ENCODE peak calls at places on chromosomes 13 and 19, in seven cellular contexts. One of them, this sample, is unnamed.

GRCh38 chr19:33686687-33687541 is 65.2 kb downstream of the CHST8 start:
- DNase-seq in cardiac fibroblast: no peak
- DNase-seq in fibroblast of villous mesenchyme: no peak
- DNase-seq in AG09309: no peak
- DNase-seq in HFF-Myc: no peak
- DNase-seq in upper lobe of right lung: peak
- DNase-seq in fibroblast of pulmonary artery: no peak
- DNase-seq in this sample: no peak

GRCh38 chr19:33292595-33293254 is 9.6 kb downstream of the CEBPA start:
- DNase-seq in HFF-Myc: no peak
- DNase-seq in AG09309: no peak
- DNase-seq in upper lobe of right lung: peak
- DNase-seq in cardiac fibroblast: no peak
- DNase-seq in fibroblast of villous mesenchyme: peak
- DNase-seq in fibroblast of pulmonary artery: no peak
- DNase-seq in this sample: no peak

GRCh38 chr13:45119469-45119989 is 781 bp upstream of the GTF2F2 start:
- DNase-seq in fibroblast of pulmonary artery: peak
- DNase-seq in AG09309: no peak
- DNase-seq in fibroblast of villous mesenchyme: peak
- DNase-seq in cardiac fibroblast: peak
- DNase-seq in HFF-Myc: no peak
- DNase-seq in upper lobe of right lung: no peak
- DNase-seq in this sample: no peak

GRCh38 chr19:33175886-33176669 is 18.1 kb upstream of the LRP3 start:
- DNase-seq in fibroblast of pulmonary artery: peak
- DNase-seq in HFF-Myc: no peak
- DNase-seq in fibroblast of villous mesenchyme: peak
- DNase-seq in upper lobe of right lung: no peak
- DNase-seq in AG09309: no peak
- DNase-seq in cardiac fibroblast: no peak
- DNase-seq in this sample: no peak

GRCh38 chr19:40443930-40444180 is 280 bp downstream of the SERTAD3 start:
- DNase-seq in fibroblast of pulmonary artery: peak
- DNase-seq in upper lobe of right lung: no peak
- DNase-seq in HFF-Myc: no peak
- DNase-seq in AG09309: no peak
- DNase-seq in fibroblast of villous mesenchyme: peak
- DNase-seq in cardiac fibroblast: peak
- DNase-seq in this sample: no peak

GRCh38 chr13:114166381-114167131 is 12.5 kb upstream of the CFAP97D2 start:
- DNase-seq in AG09309: no peak
- DNase-seq in fibroblast of pulmonary artery: no peak
- DNase-seq in HFF-Myc: no peak
- DNase-seq in cardiac fibroblast: no peak
- DNase-seq in upper lobe of right lung: no peak
- DNase-seq in fibroblast of villous mesenchyme: no peak
- DNase-seq in this sample: no peak

GRCh38 chr13:46405457-46405856 is 18.4 kb upstream of the RUBCNL start:
- DNase-seq in upper lobe of right lung: no peak
- DNase-seq in AG09309: no peak
- DNase-seq in fibroblast of villous mesenchyme: no peak
- DNase-seq in cardiac fibroblast: no peak
- DNase-seq in HFF-Myc: no peak
- DNase-seq in fibroblast of pulmonary artery: no peak
- DNase-seq in this sample: no peak

GRCh38 chr19:51031880-51032225 is 2.9 kb downstream of the KLK12 start:
- DNase-seq in fibroblast of pulmonary artery: no peak
- DNase-seq in upper lobe of right lung: peak
- DNase-seq in HFF-Myc: no peak
- DNase-seq in AG09309: no peak
- DNase-seq in fibroblast of villous mesenchyme: no peak
- DNase-seq in cardiac fibroblast: no peak
- DNase-seq in this sample: no peak

GRCh38 chr13:103272770-103273169 is 206.6 kb upstream of the SLC10A2 start:
- DNase-seq in AG09309: no peak
- DNase-seq in cardiac fibroblast: peak
- DNase-seq in HFF-Myc: no peak
- DNase-seq in fibroblast of pulmonary artery: no peak
- DNase-seq in fibroblast of villous mesenchyme: no peak
- DNase-seq in upper lobe of right lung: no peak
- DNase-seq in this sample: no peak

GRCh38 chr13:67588607-67589006 is 358.5 kb upstream of the PCDH9 start:
- DNase-seq in cardiac fibroblast: no peak
- DNase-seq in upper lobe of right lung: no peak
- DNase-seq in fibroblast of villous mesenchyme: no peak
- DNase-seq in HFF-Myc: no peak
- DNase-seq in fibroblast of pulmonary artery: no peak
- DNase-seq in AG09309: no peak
- DNase-seq in this sample: no peak

GRCh38 chr13:45807520-45808099 is 43.9 kb downstream of the SIAH3 start:
- DNase-seq in fibroblast of pulmonary artery: peak
- DNase-seq in AG09309: peak
- DNase-seq in upper lobe of right lung: no peak
- DNase-seq in HFF-Myc: no peak
- DNase-seq in fibroblast of villous mesenchyme: peak
- DNase-seq in cardiac fibroblast: peak
- DNase-seq in this sample: peak

GRCh38 chr13:113559901-113560644 is 24.5 kb upstream of the TFDP1 start:
- DNase-seq in AG09309: no peak
- DNase-seq in HFF-Myc: no peak
- DNase-seq in upper lobe of right lung: peak
- DNase-seq in cardiac fibroblast: no peak
- DNase-seq in fibroblast of pulmonary artery: no peak
- DNase-seq in fibroblast of villous mesenchyme: no peak
- DNase-seq in this sample: no peak

GRCh38 chr19:34732548-34733255 is 1.3 kb upstream of the ZNF181 start:
- DNase-seq in HFF-Myc: no peak
- DNase-seq in cardiac fibroblast: no peak
- DNase-seq in AG09309: no peak
- DNase-seq in fibroblast of pulmonary artery: no peak
- DNase-seq in upper lobe of right lung: no peak
- DNase-seq in fibroblast of villous mesenchyme: no peak
- DNase-seq in this sample: no peak

GRCh38 chr19:39146686-39147450 is 21.3 kb downstream of the PAK4 start:
- DNase-seq in fibroblast of pulmonary artery: no peak
- DNase-seq in cardiac fibroblast: no peak
- DNase-seq in HFF-Myc: no peak
- DNase-seq in AG09309: no peak
- DNase-seq in upper lobe of right lung: no peak
- DNase-seq in fibroblast of villous mesenchyme: no peak
- DNase-seq in this sample: no peak

GRCh38 chr13:79246575-79246949 is 159.5 kb downstream of the RBM26 start:
- DNase-seq in fibroblast of villous mesenchyme: no peak
- DNase-seq in cardiac fibroblast: no peak
- DNase-seq in fibroblast of pulmonary artery: no peak
- DNase-seq in AG09309: no peak
- DNase-seq in upper lobe of right lung: no peak
- DNase-seq in HFF-Myc: no peak
- DNase-seq in this sample: no peak

GRCh38 chr19:54473071-54473941 is at the start of gene CDC42EP5:
- DNase-seq in fibroblast of pulmonary artery: peak
- DNase-seq in AG09309: peak
- DNase-seq in fibroblast of villous mesenchyme: peak
- DNase-seq in cardiac fibroblast: peak
- DNase-seq in HFF-Myc: peak
- DNase-seq in upper lobe of right lung: no peak
- DNase-seq in this sample: no peak

GRCh38 chr19:37961198-37961597 is 54.2 kb downstream of the SIPA1L3 start:
- DNase-seq in cardiac fibroblast: no peak
- DNase-seq in fibroblast of villous mesenchyme: no peak
- DNase-seq in AG09309: no peak
- DNase-seq in HFF-Myc: no peak
- DNase-seq in upper lobe of right lung: no peak
- DNase-seq in fibroblast of pulmonary artery: no peak
- DNase-seq in this sample: no peak

GRCh38 chr19:37964109-37964508 is 57.1 kb downstream of the SIPA1L3 start:
- DNase-seq in HFF-Myc: no peak
- DNase-seq in cardiac fibroblast: no peak
- DNase-seq in upper lobe of right lung: no peak
- DNase-seq in AG09309: no peak
- DNase-seq in fibroblast of villous mesenchyme: no peak
- DNase-seq in fibroblast of pulmonary artery: no peak
- DNase-seq in this sample: no peak

GRCh38 chr19:37966211-37967072 is 59.4 kb downstream of the SIPA1L3 start:
- DNase-seq in fibroblast of pulmonary artery: no peak
- DNase-seq in fibroblast of villous mesenchyme: peak
- DNase-seq in upper lobe of right lung: peak
- DNase-seq in cardiac fibroblast: no peak
- DNase-seq in AG09309: no peak
- DNase-seq in HFF-Myc: peak
- DNase-seq in this sample: no peak

GRCh38 chr19:37959665-37960114 is 52.7 kb downstream of the SIPA1L3 start:
- DNase-seq in AG09309: no peak
- DNase-seq in HFF-Myc: no peak
- DNase-seq in cardiac fibroblast: no peak
- DNase-seq in upper lobe of right lung: no peak
- DNase-seq in fibroblast of villous mesenchyme: no peak
- DNase-seq in fibroblast of pulmonary artery: no peak
- DNase-seq in this sample: no peak

GRCh38 chr19:37963190-37963947 is 56.4 kb downstream of the SIPA1L3 start:
- DNase-seq in cardiac fibroblast: peak
- DNase-seq in AG09309: peak
- DNase-seq in HFF-Myc: peak
- DNase-seq in upper lobe of right lung: peak
- DNase-seq in fibroblast of pulmonary artery: peak
- DNase-seq in fibroblast of villous mesenchyme: peak
- DNase-seq in this sample: no peak
- TF ChIP-seq CTCF in cardiac fibroblast: no peak
- TF ChIP-seq CTCF in AG09309: no peak
- TF ChIP-seq CTCF in HFF-Myc: no peak
- TF ChIP-seq CTCF in upper lobe of right lung: no peak
- TF ChIP-seq CTCF in fibroblast of pulmonary artery: no peak
- TF ChIP-seq CTCF in fibroblast of villous mesenchyme: no peak
- TF ChIP-seq CTCF in this sample: peak

DNA sequence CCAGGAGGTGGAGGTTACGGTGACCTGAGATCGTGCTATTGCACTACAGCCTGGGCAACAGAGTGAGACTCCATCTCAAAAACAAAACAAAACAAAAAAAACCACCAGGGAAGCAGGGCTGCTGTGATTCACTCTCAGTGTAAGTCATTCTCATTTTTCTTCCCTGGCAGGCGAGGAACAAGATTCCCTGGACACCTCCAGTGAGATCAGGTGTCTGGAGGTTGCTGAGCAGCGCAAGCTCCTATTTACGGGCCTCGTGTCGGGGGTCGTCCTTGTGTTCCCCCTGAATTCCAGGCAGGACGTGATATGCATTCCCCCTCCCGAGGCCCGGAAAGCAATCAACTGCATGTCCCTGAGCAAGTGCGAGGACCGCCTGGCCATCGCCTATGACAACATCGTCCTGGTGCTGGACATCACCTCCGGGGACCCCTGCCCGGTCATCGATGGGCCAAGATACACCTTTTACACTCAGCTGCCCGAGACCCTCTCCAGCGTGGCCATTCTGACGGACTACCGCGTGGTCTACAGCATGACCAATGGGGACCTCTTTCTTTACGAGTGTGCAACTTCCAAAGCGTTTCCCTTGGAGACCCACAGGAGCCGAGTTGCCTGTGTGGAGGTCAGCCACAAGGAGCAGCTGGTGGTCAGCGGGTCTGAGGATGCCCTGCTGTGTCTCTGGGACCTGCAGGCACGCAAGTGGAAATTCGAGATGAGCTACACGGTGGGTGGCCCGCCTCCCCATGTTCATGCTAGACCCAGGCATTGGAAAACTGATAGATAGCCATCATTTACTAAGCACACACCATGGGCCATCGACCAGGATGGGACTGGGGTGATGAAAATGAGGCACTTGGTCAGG is 21.6 kb upstream of the SIN3B start:
- DNase-seq in HFF-Myc: no peak
- DNase-seq in cardiac fibroblast: no peak
- DNase-seq in AG09309: no peak
- DNase-seq in upper lobe of right lung: no peak
- DNase-seq in fibroblast of villous mesenchyme: no peak
- DNase-seq in fibroblast of pulmonary artery: no peak
- DNase-seq in this sample: no peak
- H3K4me3 ChIP-seq in HFF-Myc: no peak
- H3K4me3 ChIP-seq in cardiac fibroblast: no peak
- H3K4me3 ChIP-seq in AG09309: no peak
- H3K4me3 ChIP-seq in upper lobe of right lung: no peak
- H3K4me3 ChIP-seq in fibroblast of villous mesenchyme: no peak
- H3K4me3 ChIP-seq in fibroblast of pulmonary artery: no peak
- H3K4me3 ChIP-seq in this sample: no peak

GRCh38 chr19:10335149-10336053 is 2.1 kb upstream of the RAVER1 start:
- DNase-seq in AG09309: no peak
- DNase-seq in cardiac fibroblast: no peak
- DNase-seq in fibroblast of pulmonary artery: no peak
- DNase-seq in fibroblast of villous mesenchyme: no peak
- DNase-seq in upper lobe of right lung: no peak
- DNase-seq in HFF-Myc: no peak
- DNase-seq in this sample: no peak
- TF ChIP-seq CTCF in AG09309: peak
- TF ChIP-seq CTCF in cardiac fibroblast: no peak
- TF ChIP-seq CTCF in fibroblast of pulmonary artery: no peak
- TF ChIP-seq CTCF in fibroblast of villous mesenchyme: no peak
- TF ChIP-seq CTCF in upper lobe of right lung: no peak
- TF ChIP-seq CTCF in HFF-Myc: no peak
- TF ChIP-seq CTCF in this sample: no peak

GRCh38 chr19:17347877-17348276 is 10.5 kb downstream of the GTPBP3 start:
- DNase-seq in HFF-Myc: no peak
- DNase-seq in upper lobe of right lung: no peak
- DNase-seq in AG09309: no peak
- DNase-seq in fibroblast of pulmonary artery: no peak
- DNase-seq in fibroblast of villous mesenchyme: no peak
- DNase-seq in cardiac fibroblast: no peak
- DNase-seq in this sample: no peak

GRCh38 chr19:17351815-17352435 is 14.6 kb downstream of the GTPBP3 start:
- DNase-seq in AG09309: no peak
- DNase-seq in fibroblast of pulmonary artery: no peak
- DNase-seq in cardiac fibroblast: no peak
- DNase-seq in fibroblast of villous mesenchyme: no peak
- DNase-seq in HFF-Myc: no peak
- DNase-seq in upper lobe of right lung: no peak
- DNase-seq in this sample: no peak

GRCh38 chr19:17346109-17346671 is 8.8 kb downstream of the GTPBP3 start:
- DNase-seq in cardiac fibroblast: peak
- DNase-seq in fibroblast of pulmonary artery: peak
- DNase-seq in fibroblast of villous mesenchyme: peak
- DNase-seq in HFF-Myc: no peak
- DNase-seq in upper lobe of right lung: peak
- DNase-seq in AG09309: no peak
- DNase-seq in this sample: no peak

GRCh38 chr19:17347361-17347760 is 10.0 kb downstream of the GTPBP3 start:
- DNase-seq in upper lobe of right lung: no peak
- DNase-seq in AG09309: no peak
- DNase-seq in cardiac fibroblast: peak
- DNase-seq in fibroblast of pulmonary artery: peak
- DNase-seq in fibroblast of villous mesenchyme: no peak
- DNase-seq in HFF-Myc: no peak
- DNase-seq in this sample: no peak

DNA sequence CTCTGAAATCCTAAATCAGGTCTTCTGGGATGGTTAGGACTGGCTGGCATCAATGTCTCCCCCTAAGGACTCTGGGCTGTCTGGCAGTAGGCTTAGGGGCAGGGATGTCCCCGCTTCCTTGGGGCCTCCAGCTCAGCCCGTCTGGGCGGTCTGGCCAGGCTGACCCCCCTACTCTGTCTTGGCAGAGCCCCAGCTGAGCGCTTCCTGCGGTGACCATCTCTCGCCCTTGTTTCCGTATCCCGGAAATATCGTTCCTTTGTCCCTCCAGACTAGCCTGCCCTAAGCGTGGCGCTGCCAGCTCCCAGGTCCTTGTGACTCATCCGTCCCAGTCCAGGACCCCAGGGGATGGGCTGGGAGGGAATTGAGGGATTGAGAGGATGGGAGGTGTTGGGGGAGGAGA is 11.3 kb downstream of the GTPBP3 start:
- DNase-seq in fibroblast of villous mesenchyme: no peak
- DNase-seq in HFF-Myc: peak
- DNase-seq in fibroblast of pulmonary artery: peak
- DNase-seq in AG09309: no peak
- DNase-seq in upper lobe of right lung: no peak
- DNase-seq in cardiac fibroblast: peak
- DNase-seq in this sample: no peak
- H3K4me3 ChIP-seq in fibroblast of villous mesenchyme: peak
- H3K4me3 ChIP-seq in HFF-Myc: no peak
- H3K4me3 ChIP-seq in fibroblast of pulmonary artery: no peak
- H3K4me3 ChIP-seq in AG09309: peak
- H3K4me3 ChIP-seq in upper lobe of right lung: no peak
- H3K4me3 ChIP-seq in cardiac fibroblast: peak
- H3K4me3 ChIP-seq in this sample: peak